ENCODE peak calls at places on chromosomes 1 and 21, in seven cellular contexts. L is HL-60, J is foreskin fibroblast, W is thoracic aorta, O is transverse colon, N is BJ, M is fibroblast of the aortic adventitia. F is an unnamed sample.

GRCh38 chr1:67937010-67937409 is 103.7 kb upstream of the GNG12 start:
- DNase-seq in L (no peak), N (no peak), J (no peak), M (no peak), O (no peak), W (no peak), F (peak)

GRCh38 chr1:96992871-96993270 is 271.3 kb downstream of the PTBP2 start:
- DNase-seq in O (no peak), W (no peak), N (no peak), L (no peak), J (peak), M (peak), F (no peak)

GRCh38 chr1:203367051-203367450 is 16.1 kb upstream of the FMOD start:
- DNase-seq in W (no peak), M (no peak), J (no peak), L (no peak), O (no peak), N (no peak), F (no peak)

GRCh38 chr1:203796223-203796747 is 862 bp downstream of the ZBED6 start:
- DNase-seq in L (peak), W (no peak), N (no peak), J (no peak), O (peak), M (peak), F (peak)

GRCh38 chr1:203593723-203594122 is 32.9 kb upstream of the ATP2B4 start:
- DNase-seq in W (no peak), J (no peak), N (no peak), O (peak), M (no peak), L (peak), F (peak)

GRCh38 chr1:10665930-10666850 is 130.3 kb downstream of the CASZ1 start:
- DNase-seq in J (no peak), L (no peak), O (peak), N (no peak), W (peak), M (no peak), F (peak)

GRCh38 chr1:39158330-39159086 is 46.0 kb upstream of the MACF1 start:
- DNase-seq in W (no peak), N (no peak), O (peak), J (no peak), L (no peak), M (no peak), F (peak)

GRCh38 chr1:15130607-15131006 is 22.9 kb upstream of the TMEM51 start:
- DNase-seq in W (no peak), N (no peak), O (no peak), J (no peak), M (no peak), L (no peak), F (no peak)

GRCh38 chr1:85566890-85567289 is 13.7 kb upstream of the CCN1 start:
- DNase-seq in O (no peak), N (no peak), M (peak), W (no peak), L (no peak), J (no peak), F (no peak)

GRCh38 chr1:218421531-218421930 is 76.4 kb downstream of the TGFB2 start:
- DNase-seq in M (no peak), L (no peak), W (no peak), O (no peak), N (no peak), J (no peak), F (peak)

GRCh38 chr1:107515702-107516101 is 374.9 kb downstream of the NTNG1 start:
- DNase-seq in J (no peak), M (no peak), W (no peak), N (no peak), O (no peak), L (no peak), F (no peak)

GRCh38 chr1:53583903-53584210 is 124.7 kb downstream of the DMRTB1 start:
- DNase-seq in J (no peak), W (no peak), M (no peak), N (no peak), L (no peak), O (no peak), F (no peak)

GRCh38 chr1:153617677-153618076 is 1.6 kb upstream of the S100A14 start:
- DNase-seq in O (peak), J (no peak), N (no peak), L (peak), W (no peak), M (peak), F (peak)

GRCh38 chr1:200917291-200917817 is 22.7 kb downstream of the INAVA start:
- DNase-seq in M (no peak), J (no peak), W (no peak), L (no peak), O (no peak), N (no peak), F (peak)

GRCh38 chr1:11761988-11762406 is at the start of gene C1orf167:
- DNase-seq in L (no peak), O (no peak), W (no peak), N (no peak), J (no peak), M (no peak), F (peak)

GRCh38 chr1:78676347-78676982 is 26.8 kb downstream of the IFI44 start:
- DNase-seq in N (no peak), L (peak), J (peak), W (peak), M (peak), O (peak), F (peak)

GRCh38 chr21:39390212-39390765 is 41.4 kb upstream of the HMGN1 start:
- DNase-seq in O (no peak), N (no peak), W (no peak), L (no peak), M (no peak), J (no peak), F (no peak)

GRCh38 chr1:161020573-161021167 is at the start of gene F11R:
- DNase-seq in J (no peak), W (no peak), M (no peak), L (peak), N (no peak), O (peak), F (peak)
- TF ChIP-seq CTCF in J (no peak), W (no peak), M (no peak), L (no peak), N (no peak), O (peak), F (peak)

GRCh38 chr21:31457675-31458074 is 113.6 kb upstream of the TIAM1 start:
- DNase-seq in N (no peak), L (no peak), W (no peak), J (no peak), O (no peak), M (no peak), F (no peak)

GRCh38 chr21:31460985-31461384 is 116.9 kb upstream of the TIAM1 start:
- DNase-seq in L (no peak), J (no peak), M (no peak), O (no peak), W (no peak), N (no peak), F (no peak)

GRCh38 chr21:31455506-31455905 is 111.4 kb upstream of the TIAM1 start:
- DNase-seq in J (no peak), O (no peak), M (no peak), W (no peak), L (no peak), N (no peak), F (no peak)

GRCh38 chr21:31456201-31456600 is 112.1 kb upstream of the TIAM1 start:
- DNase-seq in O (no peak), J (no peak), L (no peak), M (no peak), N (no peak), W (no peak), F (no peak)

GRCh38 chr21:31459457-31459856 is 115.4 kb upstream of the TIAM1 start:
- DNase-seq in N (no peak), O (no peak), W (no peak), L (no peak), J (no peak), M (no peak), F (peak)
- H3K4me3 ChIP-seq in N (no peak), O (no peak), W (no peak), L (no peak), J (no peak), M (no peak), F (no peak)

GRCh38 chr1:7842517-7842916 is 10.3 kb downstream of the UTS2 start:
- DNase-seq in J (no peak), N (no peak), M (no peak), W (no peak), L (no peak), O (peak), F (no peak)
- TF ChIP-seq CTCF in J (no peak), N (no peak), M (no peak), W (no peak), L (no peak), O (no peak), F (no peak)

GRCh38 chr1:89179343-89179742 is 3.5 kb upstream of the GBP7 start:
- DNase-seq in W (no peak), N (no peak), J (no peak), O (no peak), L (no peak), M (no peak), F (no peak)

GRCh38 chr1:89172468-89173143 is 3.2 kb downstream of the GBP7 start:
- DNase-seq in L (no peak), N (no peak), M (no peak), W (no peak), O (no peak), J (no peak), F (no peak)

GRCh38 chr1:89176971-89177370 is 1.2 kb upstream of the GBP7 start:
- DNase-seq in O (no peak), L (no peak), J (no peak), W (no peak), M (no peak), N (no peak), F (no peak)

GRCh38 chr1:89174491-89174890 is 1.3 kb downstream of the GBP7 start:
- DNase-seq in W (no peak), M (no peak), J (no peak), O (no peak), L (no peak), N (no peak), F (no peak)

GRCh38 chr1:89175601-89176256 is at the start of gene GBP7:
- DNase-seq in N (no peak), W (no peak), L (no peak), O (no peak), J (no peak), M (no peak), F (no peak)
- H3K4me3 ChIP-seq in N (no peak), W (no peak), L (no peak), O (no peak), J (no peak), M (no peak), F (no peak)

DNA sequence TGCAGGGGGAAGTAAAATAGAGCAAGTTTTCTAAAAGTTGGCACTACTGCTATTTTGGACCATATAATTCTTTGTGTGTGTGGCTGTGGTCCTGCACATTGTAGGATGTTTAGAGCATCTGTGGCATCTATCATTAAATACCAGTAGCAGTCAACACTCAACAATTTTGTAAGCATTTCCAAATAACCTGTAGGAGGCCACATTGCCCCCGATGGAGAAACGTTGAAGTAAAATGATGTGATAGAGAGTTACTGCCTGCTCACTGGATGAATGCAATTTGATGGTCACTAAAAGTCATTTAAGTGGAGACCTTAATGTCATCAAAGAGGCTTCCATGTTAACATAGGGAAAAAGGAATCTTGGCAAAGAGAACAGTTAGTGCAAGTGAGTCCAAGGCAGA is 560.8 kb downstream of the NEGR1 start:
- DNase-seq in M (no peak), L (no peak), N (no peak), J (no peak), O (no peak), W (no peak), F (no peak)
- TF ChIP-seq CTCF in M (no peak), L (no peak), N (no peak), J (no peak), O (no peak), W (no peak), F (peak)

DNA sequence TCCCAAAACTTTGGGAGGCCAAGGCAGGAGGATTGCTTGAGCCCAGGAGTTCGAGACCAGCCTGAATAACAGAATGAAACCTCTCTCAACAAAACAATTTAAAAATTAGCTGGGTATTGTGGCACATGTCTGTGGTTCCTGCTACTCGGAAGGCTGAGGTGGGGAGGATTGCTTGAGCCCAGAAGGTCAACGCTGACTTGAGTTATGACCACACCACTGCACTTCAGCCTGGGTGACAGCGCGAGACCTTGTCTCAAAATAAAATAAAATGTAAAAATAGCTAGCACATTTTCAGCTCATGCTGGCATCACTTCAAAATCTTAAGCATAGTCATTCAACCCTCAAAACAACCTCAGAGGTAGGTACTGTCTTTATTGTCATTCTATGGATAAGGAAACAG is 6.4 kb downstream of the JAK1 start:
- DNase-seq in O (no peak), J (no peak), M (no peak), L (no peak), W (no peak), N (no peak), F (no peak)
- H3K4me3 ChIP-seq in O (no peak), J (no peak), M (no peak), L (no peak), W (no peak), N (no peak), F (no peak)

DNA sequence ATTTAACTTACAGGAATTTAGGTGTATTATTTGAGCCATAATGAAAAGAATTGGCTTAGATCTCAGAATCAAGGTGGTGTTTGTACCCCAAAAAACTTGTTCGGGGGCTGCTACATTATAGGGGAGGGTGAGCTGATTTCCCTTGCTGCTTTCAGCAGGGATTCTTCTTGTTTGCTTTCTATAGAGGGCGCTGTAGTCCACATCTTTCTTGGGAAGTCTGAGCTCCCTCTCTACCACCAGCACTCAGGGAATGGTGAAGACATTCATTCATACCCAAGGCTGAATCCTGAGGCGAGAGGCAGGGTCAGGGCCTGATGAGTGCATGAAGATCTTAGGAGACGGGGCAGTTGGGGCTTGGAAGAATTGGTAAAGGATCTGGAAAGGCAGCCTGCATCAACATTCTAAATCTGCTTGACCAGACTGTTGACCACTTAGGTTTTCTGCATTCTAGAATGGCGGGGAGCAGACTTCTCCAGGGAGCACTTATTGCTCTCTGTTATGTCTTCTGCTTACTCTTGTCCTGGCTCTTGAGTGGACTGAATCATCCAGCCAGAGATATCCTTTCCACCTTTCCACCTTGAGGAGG is 18.9 kb downstream of the SPATA46 start:
- DNase-seq in N (no peak), L (peak), O (no peak), M (peak), W (no peak), J (peak), F (peak)
- TF ChIP-seq CTCF in N (peak), L (peak), O (peak), M (peak), W (no peak), J (peak), F (peak)

DNA sequence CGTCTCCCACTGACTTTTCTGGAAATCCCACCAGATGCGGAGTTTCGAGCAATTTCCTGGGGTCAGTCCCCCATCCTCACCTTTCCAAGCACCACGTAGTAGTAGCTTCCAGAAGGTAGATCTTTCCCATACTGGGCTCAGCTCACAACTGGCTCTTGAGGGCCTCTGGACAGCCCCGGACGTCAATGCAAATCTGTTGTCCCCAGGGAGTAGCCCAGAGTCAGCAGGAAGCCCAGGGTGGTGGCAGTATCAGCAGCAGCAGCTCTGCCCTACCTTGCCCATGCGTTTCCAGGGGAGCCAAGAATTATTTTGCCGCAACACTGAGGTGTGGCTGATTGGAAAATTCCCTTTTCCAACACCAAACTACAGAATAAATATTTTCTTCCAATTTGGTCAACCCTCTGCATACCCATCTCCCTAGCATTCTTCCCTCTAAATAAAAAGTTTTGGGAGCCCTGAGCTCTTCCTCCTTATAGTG is 70.3 kb downstream of the CD46 start:
- DNase-seq in W (no peak), J (no peak), N (no peak), L (no peak), M (no peak), O (peak), F (no peak)
- H3K4me3 ChIP-seq in W (peak), J (no peak), N (peak), L (no peak), M (peak), O (peak), F (no peak)

GRCh38 chr1:109398343-109399225 is 866 bp upstream of the SORT1 start:
- DNase-seq in M (no peak), O (no peak), N (no peak), J (no peak), L (no peak), W (no peak), F (peak)
- TF ChIP-seq CTCF in M (no peak), O (no peak), N (no peak), J (no peak), L (no peak), W (no peak), F (no peak)